ENCODE peak calls at places on chromosome 22, in eight cellular contexts. Q is stimulated activated CD8-positive, alpha-beta memory T cell treated with anti-CD3 and anti-CD28 coated beads, Interleukin-15, amount 100 ng/mL, for 4 hours; K is stomach; S is NCI-H1417; L is SW480; I is ELF-1; U is neuronal stem cell; E is stimulated activated CD4-positive, alpha-beta T cell treated with anti-CD3 and anti-CD28 coated beads, Interleukin-4, amount 100 ng/mL, for 48 hours. D is an unnamed sample.

GRCh38 chr22:46681010-46681409 is 57.0 kb downstream of the CERK start:
- DNase-seq in Q (no peak), K (no peak), S (no peak), L (no peak), I (peak), U (no peak), E (no peak), D (no peak)

GRCh38 chr22:41197046-41197807 is 7.9 kb upstream of the L3MBTL2 start:
- DNase-seq in Q (peak), K (peak), S (peak), L (peak), I (peak), U (peak), E (peak), D (peak)

GRCh38 chr22:38881464-38881871 is 9.5 kb upstream of the CBX6 start:
- DNase-seq in Q (no peak), K (peak), S (no peak), L (no peak), I (no peak), U (no peak), E (no peak), D (no peak)

GRCh38 chr22:21051836-21052400 is 6.2 kb downstream of the LRRC74B start:
- DNase-seq in Q (no peak), K (no peak), S (no peak), L (no peak), I (no peak), U (no peak), E (no peak), D (no peak)

GRCh38 chr22:24506802-24507438 is 11.8 kb downstream of the UPB1 start:
- DNase-seq in Q (no peak), K (no peak), S (peak), L (peak), I (peak), U (no peak), E (no peak), D (peak)

GRCh38 chr22:26479792-26480610 is 3.6 kb downstream of the HPS4 start:
- DNase-seq in Q (no peak), K (no peak), S (peak), L (no peak), I (no peak), U (no peak), E (no peak), D (no peak)

GRCh38 chr22:31075961-31076360 is 5.2 kb upstream of the SMTN start:
- DNase-seq in Q (no peak), K (peak), S (no peak), L (no peak), I (no peak), U (no peak), E (no peak), D (no peak)

GRCh38 chr22:28328751-28329150 is 350.9 kb downstream of the TTC28 start:
- DNase-seq in Q (no peak), K (no peak), S (no peak), L (no peak), I (no peak), U (no peak), E (no peak), D (no peak)

GRCh38 chr22:24145446-24146189 is 35.7 kb upstream of the SUSD2 start:
- DNase-seq in Q (no peak), K (no peak), S (no peak), L (no peak), I (no peak), U (no peak), E (no peak), D (no peak)